ENCODE peak calls at places on chromosomes 11 and 22, in nine cellular contexts. One of them, this sample, is unnamed.

GRCh38 chr11:126602993-126603392 is 247.5 kb downstream of the ST3GAL4 start:
- DNase-seq in IMR-90: no peak
- DNase-seq in ovary: no peak
- DNase-seq in AG04450: no peak
- DNase-seq in AG04449: no peak
- DNase-seq in uterus: no peak
- DNase-seq in transverse colon: no peak
- DNase-seq in suprapubic skin: no peak
- DNase-seq in naive thymus-derived CD4-positive, alpha-beta T cell: no peak
- DNase-seq in this sample: no peak

GRCh38 chr11:111045408-111045806 is 200.1 kb upstream of the POU2AF2 start:
- DNase-seq in AG04449: no peak
- DNase-seq in transverse colon: no peak
- DNase-seq in IMR-90: peak; percentile 18
- DNase-seq in ovary: no peak
- DNase-seq in AG04450: no peak
- DNase-seq in naive thymus-derived CD4-positive, alpha-beta T cell: no peak
- DNase-seq in uterus: no peak
- DNase-seq in suprapubic skin: no peak
- DNase-seq in this sample: no peak

GRCh38 chr22:35054064-35054463 is 11.9 kb upstream of the ISX start:
- DNase-seq in naive thymus-derived CD4-positive, alpha-beta T cell: no peak
- DNase-seq in IMR-90: no peak
- DNase-seq in AG04450: no peak
- DNase-seq in ovary: no peak
- DNase-seq in suprapubic skin: no peak
- DNase-seq in AG04449: no peak
- DNase-seq in uterus: no peak
- DNase-seq in transverse colon: no peak
- DNase-seq in this sample: no peak

GRCh38 chr11:61345170-61345610 is 12.2 kb downstream of the TKFC start:
- DNase-seq in AG04449: no peak
- DNase-seq in transverse colon: no peak
- DNase-seq in ovary: peak; percentile 65
- DNase-seq in suprapubic skin: no peak
- DNase-seq in naive thymus-derived CD4-positive, alpha-beta T cell: no peak
- DNase-seq in IMR-90: no peak
- DNase-seq in uterus: no peak
- DNase-seq in AG04450: no peak
- DNase-seq in this sample: no peak

GRCh38 chr22:37121887-37122591 is 12.5 kb upstream of the TMPRSS6 start:
- DNase-seq in ovary: no peak
- DNase-seq in transverse colon: peak; percentile 53
- DNase-seq in suprapubic skin: no peak
- DNase-seq in naive thymus-derived CD4-positive, alpha-beta T cell: peak; percentile 96
- DNase-seq in IMR-90: peak; percentile 37
- DNase-seq in AG04450: no peak
- DNase-seq in uterus: no peak
- DNase-seq in AG04449: no peak
- DNase-seq in this sample: no peak

GRCh38 chr11:12789574-12789973 is 115.4 kb downstream of the TEAD1 start:
- DNase-seq in uterus: no peak
- DNase-seq in IMR-90: no peak
- DNase-seq in naive thymus-derived CD4-positive, alpha-beta T cell: no peak
- DNase-seq in AG04450: no peak
- DNase-seq in transverse colon: no peak
- DNase-seq in AG04449: no peak
- DNase-seq in ovary: no peak
- DNase-seq in suprapubic skin: no peak
- DNase-seq in this sample: no peak

GRCh38 chr22:19992921-19993355 is 23.7 kb downstream of the ARVCF start:
- DNase-seq in uterus: no peak
- DNase-seq in AG04449: no peak
- DNase-seq in transverse colon: no peak
- DNase-seq in IMR-90: no peak
- DNase-seq in AG04450: no peak
- DNase-seq in suprapubic skin: no peak
- DNase-seq in naive thymus-derived CD4-positive, alpha-beta T cell: no peak
- DNase-seq in ovary: peak; percentile 31
- DNase-seq in this sample: no peak

GRCh38 chr11:76524461-76524860 is 79.6 kb downstream of the EMSY start:
- DNase-seq in transverse colon: no peak
- DNase-seq in IMR-90: peak; percentile 54
- DNase-seq in AG04449: no peak
- DNase-seq in AG04450: no peak
- DNase-seq in suprapubic skin: no peak
- DNase-seq in naive thymus-derived CD4-positive, alpha-beta T cell: no peak
- DNase-seq in uterus: no peak
- DNase-seq in ovary: no peak
- DNase-seq in this sample: no peak

GRCh38 chr22:44147821-44148574 is 32.7 kb upstream of the PARVG start:
- DNase-seq in ovary: no peak
- DNase-seq in uterus: no peak
- DNase-seq in AG04449: peak; percentile 42
- DNase-seq in IMR-90: peak; percentile 36
- DNase-seq in naive thymus-derived CD4-positive, alpha-beta T cell: no peak
- DNase-seq in suprapubic skin: no peak
- DNase-seq in transverse colon: peak; percentile 30
- DNase-seq in AG04450: no peak
- DNase-seq in this sample: no peak

GRCh38 chr11:78147807-78148206 is 8.4 kb upstream of the ALG8 start:
- DNase-seq in suprapubic skin: no peak
- DNase-seq in uterus: no peak
- DNase-seq in ovary: no peak
- DNase-seq in AG04449: no peak
- DNase-seq in naive thymus-derived CD4-positive, alpha-beta T cell: no peak
- DNase-seq in transverse colon: no peak
- DNase-seq in AG04450: no peak
- DNase-seq in IMR-90: no peak
- DNase-seq in this sample: no peak

GRCh38 chr22:42108848-42109247 is 18.3 kb upstream of the NDUFA6 start:
- DNase-seq in ovary: no peak
- DNase-seq in uterus: no peak
- DNase-seq in IMR-90: no peak
- DNase-seq in transverse colon: no peak
- DNase-seq in naive thymus-derived CD4-positive, alpha-beta T cell: no peak
- DNase-seq in AG04449: no peak
- DNase-seq in AG04450: no peak
- DNase-seq in suprapubic skin: no peak
- DNase-seq in this sample: no peak

GRCh38 chr11:95917188-95918036 is 6.5 kb downstream of the MTMR2 start:
- DNase-seq in suprapubic skin: no peak
- DNase-seq in AG04450: no peak
- DNase-seq in IMR-90: peak; percentile 30
- DNase-seq in naive thymus-derived CD4-positive, alpha-beta T cell: no peak
- DNase-seq in uterus: no peak
- DNase-seq in transverse colon: no peak
- DNase-seq in AG04449: no peak
- DNase-seq in ovary: no peak
- DNase-seq in this sample: no peak

GRCh38 chr11:833114-833791 is 501 bp downstream of the CD151 start:
- DNase-seq in uterus: no peak
- DNase-seq in AG04450: no peak
- DNase-seq in IMR-90: no peak
- DNase-seq in naive thymus-derived CD4-positive, alpha-beta T cell: no peak
- DNase-seq in AG04449: no peak
- DNase-seq in ovary: peak; percentile 75
- DNase-seq in transverse colon: peak; percentile 73
- DNase-seq in suprapubic skin: no peak
- DNase-seq in this sample: no peak

GRCh38 chr22:19625331-19626041 is 88.8 kb upstream of the SEPTIN5 start:
- DNase-seq in AG04450: no peak
- DNase-seq in IMR-90: no peak
- DNase-seq in AG04449: no peak
- DNase-seq in suprapubic skin: no peak
- DNase-seq in uterus: no peak
- DNase-seq in transverse colon: no peak
- DNase-seq in ovary: no peak
- DNase-seq in naive thymus-derived CD4-positive, alpha-beta T cell: no peak
- DNase-seq in this sample: no peak

GRCh38 chr11:104259121-104259610 is 95.2 kb upstream of the PDGFD start:
- DNase-seq in AG04450: no peak
- DNase-seq in uterus: no peak
- DNase-seq in IMR-90: no peak
- DNase-seq in suprapubic skin: no peak
- DNase-seq in ovary: no peak
- DNase-seq in transverse colon: no peak
- DNase-seq in AG04449: no peak
- DNase-seq in naive thymus-derived CD4-positive, alpha-beta T cell: no peak
- DNase-seq in this sample: no peak

GRCh38 chr11:130947889-130948288 is 31.6 kb upstream of the SNX19 start:
- DNase-seq in naive thymus-derived CD4-positive, alpha-beta T cell: no peak
- DNase-seq in uterus: no peak
- DNase-seq in ovary: no peak
- DNase-seq in AG04450: no peak
- DNase-seq in IMR-90: peak; percentile 36
- DNase-seq in transverse colon: no peak
- DNase-seq in suprapubic skin: no peak
- DNase-seq in AG04449: no peak
- DNase-seq in this sample: no peak

GRCh38 chr11:7527029-7527428 is 13.2 kb downstream of the PPFIBP2 start:
- DNase-seq in uterus: no peak
- DNase-seq in AG04450: no peak
- DNase-seq in IMR-90: no peak
- DNase-seq in ovary: no peak
- DNase-seq in suprapubic skin: no peak
- DNase-seq in naive thymus-derived CD4-positive, alpha-beta T cell: peak; percentile 81
- DNase-seq in AG04449: no peak
- DNase-seq in transverse colon: no peak
- DNase-seq in this sample: no peak

GRCh38 chr11:125166347-125166841 is 1.8 kb downstream of the PKNOX2 start:
- DNase-seq in IMR-90: no peak
- DNase-seq in ovary: peak; percentile 69
- DNase-seq in uterus: peak; percentile 42
- DNase-seq in AG04449: no peak
- DNase-seq in naive thymus-derived CD4-positive, alpha-beta T cell: no peak
- DNase-seq in suprapubic skin: no peak
- DNase-seq in AG04450: no peak
- DNase-seq in transverse colon: no peak
- DNase-seq in this sample: no peak

GRCh38 chr11:122305018-122305417 is 189.0 kb upstream of the BLID start:
- DNase-seq in uterus: no peak
- DNase-seq in suprapubic skin: no peak
- DNase-seq in AG04449: no peak
- DNase-seq in IMR-90: no peak
- DNase-seq in transverse colon: no peak
- DNase-seq in AG04450: no peak
- DNase-seq in naive thymus-derived CD4-positive, alpha-beta T cell: no peak
- DNase-seq in ovary: no peak
- DNase-seq in this sample: no peak

GRCh38 chr11:122307480-122308085 is 191.6 kb upstream of the BLID start:
- DNase-seq in uterus: no peak
- DNase-seq in naive thymus-derived CD4-positive, alpha-beta T cell: no peak
- DNase-seq in suprapubic skin: no peak
- DNase-seq in IMR-90: no peak
- DNase-seq in ovary: no peak
- DNase-seq in AG04450: no peak
- DNase-seq in AG04449: no peak
- DNase-seq in transverse colon: no peak
- DNase-seq in this sample: no peak

GRCh38 chr11:122305426-122305825 is 189.4 kb upstream of the BLID start:
- DNase-seq in transverse colon: no peak
- DNase-seq in naive thymus-derived CD4-positive, alpha-beta T cell: no peak
- DNase-seq in IMR-90: no peak
- DNase-seq in AG04450: no peak
- DNase-seq in AG04449: no peak
- DNase-seq in ovary: no peak
- DNase-seq in uterus: no peak
- DNase-seq in suprapubic skin: no peak
- DNase-seq in this sample: no peak

GRCh38 chr11:122308286-122308685 is 192.3 kb upstream of the BLID start:
- DNase-seq in uterus: no peak
- DNase-seq in AG04450: no peak
- DNase-seq in naive thymus-derived CD4-positive, alpha-beta T cell: no peak
- DNase-seq in ovary: no peak
- DNase-seq in IMR-90: no peak
- DNase-seq in AG04449: no peak
- DNase-seq in suprapubic skin: no peak
- DNase-seq in transverse colon: no peak
- DNase-seq in this sample: no peak

GRCh38 chr11:122306776-122307479 is 190.9 kb upstream of the BLID start:
- DNase-seq in AG04450: no peak
- DNase-seq in uterus: no peak
- DNase-seq in suprapubic skin: no peak
- DNase-seq in naive thymus-derived CD4-positive, alpha-beta T cell: no peak
- DNase-seq in transverse colon: no peak
- DNase-seq in IMR-90: no peak
- DNase-seq in ovary: no peak
- DNase-seq in AG04449: no peak
- DNase-seq in this sample: no peak
- H3K4me3 ChIP-seq in AG04450: no peak overlapping the region
- H3K4me3 ChIP-seq in uterus: no peak overlapping the region
- H3K4me3 ChIP-seq in suprapubic skin: no peak overlapping the region
- H3K4me3 ChIP-seq in naive thymus-derived CD4-positive, alpha-beta T cell: no peak overlapping the region
- H3K4me3 ChIP-seq in transverse colon: no peak overlapping the region
- H3K4me3 ChIP-seq in IMR-90: no peak overlapping the region
- H3K4me3 ChIP-seq in ovary: no peak overlapping the region
- H3K4me3 ChIP-seq in AG04449: no peak overlapping the region
- H3K4me3 ChIP-seq in this sample: no peak overlapping the region

GRCh38 chr11:64759722-64760719 is at the start of gene PYGM:
- DNase-seq in naive thymus-derived CD4-positive, alpha-beta T cell: no peak
- DNase-seq in AG04450: no peak
- DNase-seq in IMR-90: no peak
- DNase-seq in uterus: peak; percentile 83
- DNase-seq in transverse colon: no peak
- DNase-seq in ovary: peak; percentile 89
- DNase-seq in AG04449: no peak
- DNase-seq in suprapubic skin: no peak
- DNase-seq in this sample: peak; percentile 37
- H3K4me3 ChIP-seq in naive thymus-derived CD4-positive, alpha-beta T cell: no peak within 1 kb of the TSS
- H3K4me3 ChIP-seq in AG04450: no peak within 1 kb of the TSS
- H3K4me3 ChIP-seq in IMR-90: no peak within 1 kb of the TSS
- H3K4me3 ChIP-seq in uterus: peak within 1 kb of the TSS; percentile 26
- H3K4me3 ChIP-seq in transverse colon: no peak within 1 kb of the TSS
- H3K4me3 ChIP-seq in ovary: no peak within 1 kb of the TSS
- H3K4me3 ChIP-seq in AG04449: no peak within 1 kb of the TSS
- H3K4me3 ChIP-seq in suprapubic skin: peak within 1 kb of the TSS; percentile 13
- H3K4me3 ChIP-seq in this sample: peak within 1 kb of the TSS; percentile 6

DNA sequence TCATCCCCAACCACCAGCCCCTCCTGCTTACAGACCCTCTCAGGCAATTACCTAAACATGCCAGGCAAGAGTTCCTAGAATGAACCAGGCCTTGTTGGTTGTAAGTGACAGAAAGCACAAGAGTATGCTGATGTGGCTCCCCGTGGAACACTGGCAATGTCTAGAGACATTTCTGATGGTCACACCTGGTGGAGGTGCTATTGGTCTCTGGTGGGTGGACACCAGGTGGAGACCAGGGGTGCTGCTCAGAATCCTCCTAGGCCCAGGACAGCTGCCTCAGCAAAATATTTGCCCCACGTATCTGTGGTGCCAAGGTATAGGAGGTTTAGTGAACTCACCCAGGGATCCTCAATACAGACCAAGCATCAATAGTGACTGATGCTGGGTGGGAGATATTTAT is 832.7 kb downstream of the TBC1D22A start:
- DNase-seq in suprapubic skin: peak; percentile 15
- DNase-seq in ovary: no peak
- DNase-seq in uterus: no peak
- DNase-seq in transverse colon: no peak
- DNase-seq in naive thymus-derived CD4-positive, alpha-beta T cell: no peak
- DNase-seq in IMR-90: no peak
- DNase-seq in AG04449: no peak
- DNase-seq in AG04450: no peak
- DNase-seq in this sample: no peak
- H3K4me3 ChIP-seq in suprapubic skin: no peak overlapping the region
- H3K4me3 ChIP-seq in ovary: no peak overlapping the region
- H3K4me3 ChIP-seq in uterus: no peak overlapping the region
- H3K4me3 ChIP-seq in transverse colon: no peak overlapping the region
- H3K4me3 ChIP-seq in naive thymus-derived CD4-positive, alpha-beta T cell: no peak overlapping the region
- H3K4me3 ChIP-seq in IMR-90: no peak overlapping the region
- H3K4me3 ChIP-seq in AG04449: no peak overlapping the region
- H3K4me3 ChIP-seq in AG04450: no peak overlapping the region
- H3K4me3 ChIP-seq in this sample: no peak overlapping the region

GRCh38 chr11:46381836-46382643 is 571 bp downstream of the MDK start:
- DNase-seq in AG04450: no peak
- DNase-seq in suprapubic skin: no peak
- DNase-seq in naive thymus-derived CD4-positive, alpha-beta T cell: no peak
- DNase-seq in ovary: peak; percentile 73
- DNase-seq in uterus: no peak
- DNase-seq in transverse colon: no peak
- DNase-seq in AG04449: no peak
- DNase-seq in IMR-90: no peak
- DNase-seq in this sample: no peak
- H3K4me3 ChIP-seq in AG04450: peak overlapping the region; percentile 72
- H3K4me3 ChIP-seq in suprapubic skin: peak overlapping the region; percentile 70
- H3K4me3 ChIP-seq in naive thymus-derived CD4-positive, alpha-beta T cell: peak overlapping the region; percentile 47
- H3K4me3 ChIP-seq in ovary: peak overlapping the region; percentile 73
- H3K4me3 ChIP-seq in uterus: peak overlapping the region; percentile 48
- H3K4me3 ChIP-seq in transverse colon: peak overlapping the region; percentile 83
- H3K4me3 ChIP-seq in AG04449: peak overlapping the region; percentile 64
- H3K4me3 ChIP-seq in IMR-90: peak overlapping the region; percentile 30
- H3K4me3 ChIP-seq in this sample: peak overlapping the region; percentile 64

This sample was measured in skeletal muscle cell.